ENCODE peak calls at places on chromosomes 12 and 14, in four cellular contexts. Y is BJ; J is activated T-helper 1 cell treated with anti-CD3 and anti-CD28 coated beads, Interleukin-12 subunit alpha, Interleukin-12 subunit beta, Interleukin-2, Interleukin-4 antibody, amounts not matched to agents 30 ng/mL and 10 ng/mL and 1 ng/mL, durations not matched to agents 14 hours and 24 hours and 36 hours; O is hepatocyte. H is an unnamed sample.
A peak's percentile ranks its signal among the peaks of the same experiment; 100 is the strongest.

GRCh38 chr12:8692573-8692972 is 5.2 kb upstream of the RIMKLB start:
- DNase-seq in J (no peak), Y (no peak), O (peak; percentile 78), H (peak; percentile 78)

GRCh38 chr14:77186911-77187648 is 5.5 kb downstream of the TMEM63C start:
- DNase-seq in O (peak; percentile 60), J (no peak), Y (no peak), H (no peak)

GRCh38 chr12:51744957-51745356 is 103.6 kb downstream of the FIGNL2 start:
- DNase-seq in O (no peak), Y (no peak), J (no peak), H (no peak)

GRCh38 chr14:99334277-99334676 is 62.3 kb upstream of the BCL11B start:
- DNase-seq in J (no peak), Y (no peak), O (no peak), H (no peak)

GRCh38 chr14:99995700-99996356 is 69.4 kb upstream of the EVL start:
- DNase-seq in O (peak; percentile 65), J (peak; percentile 40), Y (no peak), H (peak; percentile 60)

GRCh38 chr12:47651368-47652254 is 54.2 kb downstream of the RPAP3 start:
- DNase-seq in O (peak; percentile 81), Y (no peak), J (peak; percentile 31), H (peak; percentile 74)

GRCh38 chr12:58463050-58463449 is 457.3 kb downstream of the LRIG3 start:
- DNase-seq in O (no peak), J (no peak), Y (no peak), H (no peak)

GRCh38 chr12:48122065-48122834 is 3.1 kb downstream of the PFKM start:
- DNase-seq in J (no peak), Y (no peak), O (no peak), H (no peak)

GRCh38 chr14:52793061-52793460 is 1.7 kb upstream of the GNPNAT1 start:
- DNase-seq in Y (no peak), J (no peak), O (no peak), H (no peak)

GRCh38 chr12:107418976-107419375 is 266.6 kb upstream of the PWP1 start:
- DNase-seq in O (no peak), J (no peak), Y (no peak), H (no peak)

GRCh38 chr12:95336387-95337067 is 118.9 kb downstream of the VEZT start:
- DNase-seq in O (peak; percentile 88), J (no peak), Y (peak; percentile 41), H (no peak)

GRCh38 chr12:590206-590750 is 73.0 kb downstream of the NINJ2 start:
- DNase-seq in J (no peak), O (no peak), Y (no peak), H (no peak)

GRCh38 chr12:110253176-110253575 is 27.9 kb upstream of the ATP2A2 start:
- DNase-seq in Y (no peak), J (no peak), O (no peak), H (no peak)

GRCh38 chr12:124852329-124852831 is 11.3 kb downstream of the SCARB1 start:
- DNase-seq in O (peak; percentile 72), J (no peak), Y (no peak), H (no peak)

GRCh38 chr12:129185855-129186254 is 332.6 kb downstream of the GLT1D1 start:
- DNase-seq in Y (no peak), J (no peak), O (no peak), H (no peak)

GRCh38 chr12:108638141-108638823 is 4.6 kb upstream of the SELPLG start:
- DNase-seq in J (no peak), O (no peak), Y (no peak), H (peak; percentile 25)

GRCh38 chr12:14283489-14284144 is 81.9 kb upstream of the ATF7IP start:
- DNase-seq in O (no peak), Y (no peak), J (no peak), H (no peak)

GRCh38 chr14:99380402-99380801 is 100.3 kb downstream of the SETD3 start:
- DNase-seq in J (no peak), Y (no peak), O (no peak), H (no peak)

GRCh38 chr12:57461326-57461903 is 1.8 kb downstream of the GLI1 start:
- DNase-seq in O (peak; percentile 89), J (no peak), Y (no peak), H (no peak)

GRCh38 chr14:71555654-71556559 is 376.3 kb upstream of the RGS6 start:
- DNase-seq in O (peak; percentile 36), Y (no peak), J (peak; percentile 60), H (no peak)

GRCh38 chr14:85566603-85567002 is 36.7 kb downstream of the FLRT2 start:
- DNase-seq in O (no peak), Y (peak; percentile 69), J (no peak), H (no peak)

GRCh38 chr14:103828315-103828967 is 18.9 kb downstream of the PPP1R13B start:
- DNase-seq in Y (no peak), O (peak; percentile 23), J (no peak), H (no peak)

GRCh38 chr12:16449459-16449858 is 102.0 kb downstream of the MGST1 start:
- DNase-seq in J (no peak), Y (no peak), O (no peak), H (no peak)

GRCh38 chr14:62674833-62675232 is 370.4 kb downstream of the KCNH5 start:
- DNase-seq in Y (no peak), O (peak; percentile 23), J (no peak), H (peak; percentile 5)

GRCh38 chr14:81234268-81234667 is 13.5 kb upstream of the GTF2A1 start:
- DNase-seq in Y (no peak), O (no peak), J (no peak), H (no peak)

GRCh38 chr12:13173537-13173936 is 23.0 kb upstream of the EMP1 start:
- DNase-seq in O (peak; percentile 80), Y (peak; percentile 88), J (peak; percentile 12), H (no peak)

GRCh38 chr12:111673503-111673902 is 12.3 kb downstream of the BRAP start:
- DNase-seq in J (no peak), O (peak; percentile 32), Y (no peak), H (no peak)

GRCh38 chr12:38157274-38157932 is 159.2 kb upstream of the ALG10B start:
- DNase-seq in Y (no peak), O (no peak), J (no peak), H (no peak)

GRCh38 chr14:88834883-88835431 is 10.5 kb downstream of the TTC8 start:
- DNase-seq in J (no peak), O (no peak), Y (peak; percentile 29), H (no peak)

GRCh38 chr12:121748218-121748570 is 35.6 kb downstream of the TMEM120B start:
- DNase-seq in J (no peak), O (peak; percentile 30), Y (no peak), H (no peak)

GRCh38 chr12:12559699-12560296 is 2.9 kb downstream of the DUSP16 start:
- DNase-seq in J (no peak), O (no peak), Y (no peak), H (no peak)

GRCh38 chr14:91511014-91511466 is 930 bp upstream of the PPP4R3A start:
- DNase-seq in Y (no peak), O (no peak), J (no peak), H (no peak)

GRCh38 chr14:104754213-104754851 is 1.4 kb downstream of the SIVA1 start:
- DNase-seq in J (no peak), Y (no peak), O (no peak), H (no peak)

GRCh38 chr12:34347367-34347766 is 325.1 kb downstream of the ALG10 start:
- DNase-seq in O (no peak), Y (no peak), J (no peak), H (no peak)

GRCh38 chr14:98724734-98725133 is 547.3 kb downstream of the BCL11B start:
- DNase-seq in O (no peak), Y (no peak), J (no peak), H (no peak)

GRCh38 chr12:115440438-115440837 is 756.5 kb upstream of the TBX3 start:
- DNase-seq in O (peak; percentile 63), J (no peak), Y (peak; percentile 21), H (no peak)

GRCh38 chr12:108803428-108804105 is 53.8 kb downstream of the SSH1 start:
- DNase-seq in O (peak; percentile 92), J (peak; percentile 54), Y (peak; percentile 73), H (peak; percentile 63)

GRCh38 chr12:91896725-91897515 is 248.7 kb downstream of the BTG1 start:
- DNase-seq in J (no peak), Y (no peak), O (no peak), H (no peak)

GRCh38 chr12:49098035-49098451 is 3.4 kb upstream of the DHH start:
- DNase-seq in J (peak; percentile 43), O (peak; percentile 55), Y (no peak), H (peak; percentile 56)